ENCODE peak calls at places on chromosomes 2 and 18, in six cellular contexts. G is HepG2, T is GM12891, Q is K562, F is GM12878, E is H1. D is an unnamed sample.

GRCh38 chr2:237632991-237633629 is 5.7 kb downstream of the LRRFIP1 start:
- DNase-seq in E (no peak), Q (no peak), F (no peak), T (no peak), G (no peak), D (no peak)

GRCh38 chr2:222309766-222310165 is 11.0 kb upstream of the PAX3 start:
- DNase-seq in T (no peak), G (no peak), F (no peak), Q (no peak), E (no peak), D (no peak)

GRCh38 chr2:86622409-86622877 is 1.2 kb downstream of the RNF103 start:
- DNase-seq in Q (peak), E (no peak), G (no peak), T (no peak), F (no peak), D (no peak)

GRCh38 chr2:119683717-119684443 is 4.9 kb downstream of the TMEM177 start:
- DNase-seq in G (no peak), T (no peak), F (no peak), Q (peak), E (no peak), D (no peak)

GRCh38 chr2:174699993-174700766 is 64.1 kb downstream of the CHRNA1 start:
- DNase-seq in G (peak), F (no peak), E (no peak), T (no peak), Q (peak), D (peak)

GRCh38 chr18:59505311-59505710 is 146.2 kb upstream of the LMAN1 start:
- DNase-seq in G (no peak), E (no peak), T (no peak), Q (no peak), F (no peak), D (no peak)

GRCh38 chr2:216260629-216261028 is 111.7 kb downstream of the MARCHF4 start:
- DNase-seq in E (no peak), G (no peak), Q (no peak), T (no peak), F (no peak), D (no peak)

GRCh38 chr2:78908973-78909372 is 116.5 kb upstream of the REG3G start:
- DNase-seq in E (no peak), Q (no peak), F (no peak), T (no peak), G (peak), D (no peak)

GRCh38 chr2:226738191-226738820 is 61.3 kb downstream of the IRS1 start:
- DNase-seq in G (peak), T (no peak), Q (no peak), F (no peak), E (no peak), D (no peak)

GRCh38 chr2:150469706-150470105 is 17.8 kb downstream of the RND3 start:
- DNase-seq in F (no peak), G (no peak), E (no peak), Q (no peak), T (no peak), D (no peak)

GRCh38 chr2:229714080-229714735 is at the start of gene DNER:
- DNase-seq in T (peak), Q (peak), F (no peak), E (no peak), G (no peak), D (peak)
- TF ChIP-seq TAF1 in T (no peak), Q (no peak), F (no peak), E (peak), G (no peak), D (no peak)

GRCh38 chr18:35605686-35606417 is 24.3 kb downstream of the GALNT1 start:
- DNase-seq in T (no peak), E (no peak), G (no peak), Q (no peak), F (no peak), D (no peak)
- TF ChIP-seq POLR2A in T (no peak), E (no peak), G (no peak), Q (no peak), F (no peak), D (no peak)

DNA sequence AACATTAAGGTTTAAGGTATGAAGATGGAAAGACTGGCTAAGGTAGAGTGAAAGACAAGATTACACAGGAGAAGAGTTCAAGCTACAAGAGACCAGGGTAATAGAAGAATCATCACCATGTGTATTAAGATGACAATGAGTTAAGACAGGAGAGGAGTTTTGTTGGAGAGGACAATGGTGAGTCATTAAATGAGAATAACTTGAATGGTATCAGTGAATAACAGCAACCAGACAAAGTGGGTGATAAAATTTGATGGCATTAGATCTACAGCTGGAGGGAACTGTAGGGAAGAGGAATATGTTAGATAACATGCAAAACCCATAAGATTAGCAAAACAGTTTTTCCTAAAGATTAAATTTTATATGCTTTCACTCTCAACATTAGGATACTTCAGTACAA is 18.8 kb upstream of the ENOSF1 start:
- DNase-seq in T (no peak), E (no peak), F (no peak), Q (peak), G (no peak), D (no peak)
- TF ChIP-seq TAF1 in T (no peak), E (no peak), F (no peak), Q (no peak), G (no peak), D (no peak)

GRCh38 chr2:84459028-84459943 is at the start of gene SUCLG1:
- DNase-seq in G (peak), F (peak), E (peak), T (peak), Q (peak), D (peak)
- TF ChIP-seq POLR2A in G (peak), F (peak), E (no peak), T (peak), Q (peak), D (peak)

GRCh38 chr2:37244017-37244416 is 12.6 kb downstream of the NDUFAF7 start:
- DNase-seq in G (no peak), F (peak), E (no peak), Q (no peak), T (no peak), D (no peak)
- TF ChIP-seq TAF1 in G (no peak), F (no peak), E (no peak), Q (no peak), T (no peak), D (no peak)

GRCh38 chr18:32468147-32468845 is 2.4 kb downstream of the GAREM1 start:
- DNase-seq in E (no peak), T (no peak), G (no peak), Q (no peak), F (no peak), D (no peak)

GRCh38 chr18:32470136-32470712 is 458 bp downstream of the GAREM1 start:
- DNase-seq in G (no peak), Q (no peak), E (no peak), F (no peak), T (peak), D (no peak)

GRCh38 chr18:32470713-32471633 is at the start of gene GAREM1:
- DNase-seq in E (peak), T (peak), Q (peak), F (peak), G (peak), D (peak)

GRCh38 chr18:32469691-32470131 is 971 bp downstream of the GAREM1 start:
- DNase-seq in T (no peak), F (no peak), Q (peak), G (no peak), E (no peak), D (no peak)

GRCh38 chr18:32469190-32469611 is 1.5 kb downstream of the GAREM1 start:
- DNase-seq in Q (no peak), F (no peak), E (no peak), T (no peak), G (peak), D (no peak)
- TF ChIP-seq POLR2A in Q (no peak), F (no peak), E (no peak), T (no peak), G (no peak), D (no peak)

DNA sequence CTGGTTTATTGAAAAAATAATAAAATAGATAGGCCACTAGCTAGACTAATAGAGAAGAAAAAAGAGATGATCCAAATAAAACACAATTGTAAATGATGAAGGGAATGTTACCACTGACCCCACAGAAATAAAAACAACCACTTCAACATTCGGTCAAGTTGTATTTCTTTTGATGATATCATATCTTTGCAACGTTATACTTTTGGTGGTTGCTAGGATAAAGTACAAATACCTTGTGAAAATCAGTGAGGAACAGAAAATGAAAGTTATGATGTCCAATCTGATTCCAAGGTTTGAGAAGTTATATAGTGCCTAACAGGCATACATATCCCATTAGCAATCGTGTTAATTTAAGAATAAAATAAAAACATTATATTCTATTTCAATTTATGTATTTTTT is 6.6 kb upstream of the ASNSD1 start:
- DNase-seq in T (no peak), E (no peak), G (no peak), Q (no peak), F (no peak), D (no peak)
- TF ChIP-seq TAF1 in T (no peak), E (no peak), G (no peak), Q (no peak), F (no peak), D (no peak)

GRCh38 chr2:54558976-54559410 is 102.9 kb downstream of the SPTBN1 start:
- DNase-seq in T (no peak), Q (peak), G (no peak), E (no peak), F (no peak), D (no peak)

GRCh38 chr2:54558188-54558975 is 102.3 kb downstream of the SPTBN1 start:
- DNase-seq in G (peak), E (peak), F (no peak), T (no peak), Q (peak), D (no peak)

GRCh38 chr2:54560146-54560881 is 104.2 kb downstream of the SPTBN1 start:
- DNase-seq in Q (peak), E (no peak), F (no peak), G (no peak), T (no peak), D (no peak)

GRCh38 chr2:54561010-54561409 is 104.9 kb downstream of the SPTBN1 start:
- DNase-seq in G (no peak), F (no peak), Q (no peak), T (no peak), E (no peak), D (no peak)

GRCh38 chr2:54559593-54560145 is 103.5 kb downstream of the SPTBN1 start:
- DNase-seq in Q (peak), T (no peak), G (peak), F (no peak), E (no peak), D (no peak)
- TF ChIP-seq POLR2A in Q (no peak), T (no peak), G (peak), F (peak), E (no peak), D (no peak)

GRCh38 chr18:46481048-46481846 is 175.8 kb downstream of the LOXHD1 start:
- DNase-seq in Q (peak), F (no peak), G (peak), E (no peak), T (peak), D (no peak)
- TF ChIP-seq TAF1 in Q (no peak), F (no peak), G (no peak), E (no peak), T (no peak), D (no peak)